ENCODE peak calls at places on chromosomes 3 and 15, in nine cellular contexts. A is mammary epithelial cell, I is right cardiac atrium, K is left ventricle myocardium inferior, T is psoas muscle, N is neural progenitor cell, C is upper lobe of left lung, F is ovary, L is astrocyte. U is an unnamed sample.
A peak's percentile ranks its signal among the peaks of the same experiment; 100 is the strongest.

GRCh38 chr3:69231929-69232437 is 109.6 kb upstream of the LMOD3 start:
- DNase-seq in A (peak; percentile 72), I (no peak), K (no peak), T (no peak), N (no peak), C (no peak), F (no peak), L (peak; percentile 51), U (no peak)

GRCh38 chr3:45056608-45057301 is 30.7 kb downstream of the CLEC3B start:
- DNase-seq in A (no peak), I (no peak), K (no peak), T (no peak), N (no peak), C (no peak), F (no peak), L (peak; percentile 35), U (no peak)

GRCh38 chr15:40264321-40265153 is 18.3 kb downstream of the ANKRD63 start:
- DNase-seq in A (no peak), I (no peak), K (no peak), T (no peak), N (no peak), C (peak; percentile 50), F (no peak), L (no peak), U (no peak)

GRCh38 chr3:99895706-99896441 is 78.2 kb downstream of the CMSS1 start:
- DNase-seq in A (peak; percentile 80), I (no peak), K (no peak), T (no peak), N (no peak), C (no peak), F (no peak), L (peak; percentile 91), U (peak; percentile 56)

GRCh38 chr3:99523446-99523845 is 114.9 kb upstream of the COL8A1 start:
- DNase-seq in A (no peak), I (no peak), K (no peak), T (no peak), N (no peak), C (no peak), F (no peak), L (no peak), U (no peak)

GRCh38 chr3:80190051-80190450 is 422.3 kb upstream of the ROBO1 start:
- DNase-seq in A (peak; percentile 75), I (no peak), K (no peak), T (no peak), N (no peak), C (no peak), F (no peak), L (peak; percentile 95), U (no peak)

GRCh38 chr3:125151916-125152315 is 60.6 kb downstream of the SLC12A8 start:
- DNase-seq in A (no peak), I (no peak), K (no peak), T (no peak), N (no peak), C (no peak), F (no peak), L (peak; percentile 59), U (no peak)

GRCh38 chr15:62099171-62099601 is 32.4 kb downstream of the C2CD4A start:
- DNase-seq in A (no peak), I (no peak), K (no peak), T (no peak), N (no peak), C (no peak), F (no peak), L (peak; percentile 27), U (no peak)

GRCh38 chr3:31439888-31440287 is 92.8 kb upstream of the STT3B start:
- DNase-seq in A (no peak), I (no peak), K (no peak), T (no peak), N (no peak), C (no peak), F (no peak), L (peak; percentile 62), U (no peak)

DNA sequence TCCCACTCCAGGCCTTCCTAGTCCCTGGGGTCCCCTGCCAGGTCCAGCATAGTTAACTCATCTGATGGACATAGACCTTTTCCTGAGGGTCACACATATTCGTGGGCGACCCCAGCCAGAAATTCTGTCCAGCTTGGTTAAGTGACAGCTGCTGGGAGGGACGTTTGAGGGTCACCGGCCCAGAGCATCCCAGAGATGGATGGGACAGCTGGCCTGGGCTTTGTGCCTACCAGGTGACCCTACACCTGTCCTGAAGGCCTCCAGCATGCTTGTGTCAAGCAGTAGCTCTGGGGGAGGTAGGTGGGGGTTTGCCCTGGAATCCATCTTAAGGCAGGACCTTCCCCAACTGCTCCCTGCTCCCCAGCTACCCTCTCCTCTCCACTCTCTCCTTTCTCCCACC is 9.1 kb upstream of the DAG1 start:
- DNase-seq in A (no peak), I (no peak), K (no peak), T (no peak), N (no peak), C (no peak), F (no peak), L (no peak), U (no peak)
- H3K4me3 ChIP-seq in A (no peak overlapping the region), I (no peak overlapping the region), K (no peak overlapping the region), T (no peak overlapping the region), N (peak overlapping the region; percentile 15), C (no peak overlapping the region), F (no peak overlapping the region), L (no peak overlapping the region), U (no peak overlapping the region)

GRCh38 chr15:89362203-89363101 is 27.8 kb upstream of the POLG start:
- DNase-seq in A (no peak), I (no peak), K (no peak), T (no peak), N (peak; percentile 32), C (peak; percentile 82), F (no peak), L (no peak), U (no peak)

GRCh38 chr15:89363133-89363532 is 28.5 kb upstream of the POLG start:
- DNase-seq in A (no peak), I (no peak), K (no peak), T (no peak), N (no peak), C (no peak), F (no peak), L (no peak), U (no peak)

GRCh38 chr15:89360294-89360971 is 25.8 kb upstream of the POLG start:
- DNase-seq in A (no peak), I (no peak), K (no peak), T (no peak), N (peak; percentile 81), C (peak; percentile 70), F (no peak), L (no peak), U (no peak)

GRCh38 chr15:89359471-89360293 is 25.1 kb upstream of the POLG start:
- DNase-seq in A (no peak), I (no peak), K (no peak), T (no peak), N (peak; percentile 35), C (peak; percentile 32), F (no peak), L (no peak), U (no peak)

DNA sequence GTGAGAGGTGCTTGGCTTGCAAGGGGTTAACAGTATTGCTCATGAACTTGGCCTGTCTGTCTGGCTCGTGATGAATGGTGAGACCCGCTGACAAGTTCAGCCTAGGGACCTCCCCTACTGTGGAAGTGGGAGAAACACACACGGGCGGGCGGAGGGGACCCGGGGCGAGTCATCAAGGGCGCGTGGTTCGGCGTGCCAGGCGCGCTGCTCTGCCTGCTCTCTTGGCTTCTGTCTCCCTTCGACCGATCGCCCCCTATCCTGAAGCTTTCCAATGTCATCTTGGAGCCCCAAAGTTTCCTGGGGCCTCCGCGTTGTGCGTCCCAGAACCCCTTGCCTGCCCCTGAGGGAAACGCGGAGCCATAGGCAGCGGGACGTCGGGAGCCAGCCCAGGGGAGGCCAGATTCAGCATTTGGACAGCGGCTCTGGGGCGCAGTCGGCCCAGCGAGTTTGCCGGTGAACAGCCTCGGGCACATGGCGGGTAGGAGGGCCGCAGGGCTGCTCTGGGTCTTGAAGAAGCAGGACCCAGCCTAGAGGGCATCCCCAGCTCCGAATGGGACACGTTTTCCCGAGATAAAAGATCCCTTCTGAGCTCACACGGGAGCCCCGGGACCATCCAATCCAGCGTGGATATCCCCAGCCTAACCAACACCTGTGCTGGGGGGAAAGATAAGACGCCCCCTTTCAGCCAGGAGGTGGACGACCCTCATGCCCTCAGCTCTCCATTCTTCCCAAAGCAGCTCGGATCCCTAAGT is 27.0 kb upstream of the POLG start:
- DNase-seq in A (peak; percentile 53), I (peak; percentile 84), K (peak; percentile 61), T (peak; percentile 66), N (peak; percentile 93), C (peak; percentile 89), F (peak; percentile 42), L (peak; percentile 39), U (no peak)
- H3K27me3 ChIP-seq in A (peaks cover 69% of the 10 kb centered on the region), I (no peaks in the 10 kb centered on the region), K (peaks cover 100% of the 10 kb centered on the region), T (peaks cover 98% of the 10 kb centered on the region), N (peaks cover 100% of the 10 kb centered on the region), C (peaks cover 29% of the 10 kb centered on the region), F (no peaks in the 10 kb centered on the region), L (peaks cover 85% of the 10 kb centered on the region), U (peaks cover 96% of the 10 kb centered on the region)

DNA sequence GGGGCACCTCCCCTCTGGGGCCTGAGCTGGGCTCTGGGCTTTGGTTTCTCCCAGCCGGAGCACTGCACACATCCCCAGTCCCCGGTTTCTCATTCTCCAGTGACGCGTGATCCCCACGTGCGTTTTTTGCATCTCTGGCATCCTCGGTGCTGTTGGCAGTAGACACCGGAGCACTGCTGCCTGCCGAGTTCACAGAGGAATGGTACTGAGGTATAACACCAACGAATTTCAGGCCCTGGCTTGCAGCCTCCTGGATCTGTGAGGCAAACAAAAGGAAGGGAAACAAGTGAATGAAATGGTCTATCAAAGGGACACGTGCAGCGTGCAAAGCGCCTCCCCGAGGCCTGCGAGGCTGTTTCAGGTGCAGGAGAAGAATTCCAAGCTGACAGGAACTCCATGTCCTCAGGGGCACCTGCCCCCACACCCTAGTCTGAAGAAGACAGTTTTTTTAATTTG is 112.9 kb downstream of the OXNAD1 start:
- DNase-seq in A (no peak), I (no peak), K (no peak), T (no peak), N (no peak), C (peak; percentile 27), F (no peak), L (no peak), U (no peak)
- H3K4me3 ChIP-seq in A (no peak overlapping the region), I (no peak overlapping the region), K (no peak overlapping the region), T (peak overlapping the region; percentile 48), N (no peak overlapping the region), C (no peak overlapping the region), F (no peak overlapping the region), L (no peak overlapping the region), U (no peak overlapping the region)

GRCh38 chr3:128430731-128431130 is 36.0 kb downstream of the DNAJB8 start:
- DNase-seq in A (no peak), I (no peak), K (no peak), T (no peak), N (no peak), C (no peak), F (no peak), L (no peak), U (no peak)

GRCh38 chr3:128433630-128434185 is 33.0 kb downstream of the DNAJB8 start:
- DNase-seq in A (peak; percentile 6), I (no peak), K (no peak), T (no peak), N (no peak), C (no peak), F (no peak), L (no peak), U (no peak)

GRCh38 chr3:128432898-128433629 is 33.6 kb downstream of the DNAJB8 start:
- DNase-seq in A (no peak), I (no peak), K (no peak), T (no peak), N (peak; percentile 86), C (peak; percentile 83), F (no peak), L (no peak), U (no peak)

GRCh38 chr3:128431803-128432300 is 34.8 kb downstream of the DNAJB8 start:
- DNase-seq in A (no peak), I (no peak), K (no peak), T (no peak), N (no peak), C (peak; percentile 27), F (no peak), L (no peak), U (no peak)

GRCh38 chr3:128432301-128432897 is 34.3 kb downstream of the DNAJB8 start:
- DNase-seq in A (no peak), I (no peak), K (no peak), T (no peak), N (peak; percentile 55), C (peak; percentile 76), F (no peak), L (no peak), U (no peak)
- H3K27me3 ChIP-seq in A (peaks cover 16% of the 10 kb centered on the region), I (no peaks in the 10 kb centered on the region), K (peaks cover 84% of the 10 kb centered on the region), T (peaks cover 29% of the 10 kb centered on the region), N (peaks cover 78% of the 10 kb centered on the region), C (peaks cover 7% of the 10 kb centered on the region), F (no peaks in the 10 kb centered on the region), L (peaks cover 53% of the 10 kb centered on the region), U (peaks cover 66% of the 10 kb centered on the region)

U was measured in keratinocyte.